ENCODE peak calls at places on chromosome 12, in ten cellular contexts. B is GOT3; P is natural killer cell treated with Interleukin-12 subunit alpha and Interleukin-12 subunit beta and Interleukin-15 and Interleukin-18, amount 100 ng/mL, for 72 hours; L is head of caudate nucleus; J is CD8-positive, alpha-beta T cell; N is activated naive CD4-positive, alpha-beta T cell; Y is stimulated activated CD8-positive, alpha-beta memory T cell treated with anti-CD3 and anti-CD28 coated beads, Interleukin-15, amount 100 ng/mL, for 1 hour; H is testis; D is GM20000; U is upper lobe of left lung. W is an unnamed sample.

GRCh38 chr12:30796508-30796780 is 41.7 kb upstream of the CAPRIN2 start:
- DNase-seq in Y (no peak), D (no peak), N (no peak), U (no peak), J (no peak), L (peak), B (no peak), P (no peak), H (no peak), W (peak)

GRCh38 chr12:14955876-14956811 is 5.3 kb downstream of the ARHGDIB start:
- DNase-seq in D (peak), J (no peak), H (no peak), U (no peak), L (peak), Y (no peak), B (no peak), P (peak), N (no peak), W (no peak)

GRCh38 chr12:127964717-127965116 is 302.3 kb upstream of the TMEM132C start:
- DNase-seq in L (no peak), H (no peak), Y (no peak), B (no peak), D (no peak), P (no peak), J (no peak), U (no peak), N (no peak), W (no peak)

GRCh38 chr12:78671295-78671694 is 193.3 kb upstream of the SYT1 start:
- DNase-seq in B (no peak), P (no peak), L (no peak), Y (no peak), U (no peak), N (no peak), D (no peak), H (no peak), J (no peak), W (no peak)

GRCh38 chr12:33012226-33012625 is 115.6 kb upstream of the PKP2 start:
- DNase-seq in P (no peak), J (no peak), H (no peak), L (no peak), B (no peak), N (no peak), U (no peak), Y (no peak), D (no peak), W (no peak)

GRCh38 chr12:112239020-112239419 is 113.7 kb downstream of the TRAFD1 start:
- DNase-seq in Y (no peak), P (no peak), H (no peak), U (no peak), N (no peak), B (no peak), D (no peak), J (no peak), L (no peak), W (peak)

GRCh38 chr12:28140404-28140803 is 49.9 kb upstream of the CCDC91 start:
- DNase-seq in L (no peak), J (no peak), H (no peak), N (no peak), Y (no peak), P (no peak), D (no peak), B (no peak), U (no peak), W (no peak)

GRCh38 chr12:80173465-80173864 is 74.1 kb downstream of the OTOGL start:
- DNase-seq in U (no peak), B (no peak), P (no peak), D (no peak), L (no peak), Y (no peak), J (no peak), H (no peak), N (no peak), W (no peak)

GRCh38 chr12:64459388-64460024 is 7.6 kb downstream of the TBK1 start:
- DNase-seq in N (no peak), B (no peak), D (no peak), H (peak), U (peak), Y (no peak), L (no peak), J (no peak), P (no peak), W (no peak)

W was measured in thyroid gland.